ENCODE peak calls at places on chromosomes 3 and 15, in four cellular contexts. Q is DND-41, P is OCI-LY7, D is heart left ventricle. T is an unnamed sample.

GRCh38 chr3:17195192-17195611 is 310.4 kb downstream of the PLCL2 start:
- DNase-seq in D (no peak), Q (peak; percentile 14), P (peak; percentile 97), T (no peak)

GRCh38 chr15:68599153-68599545 is 20.4 kb downstream of the CORO2B start:
- DNase-seq in D (no peak), P (no peak), Q (no peak), T (no peak)

GRCh38 chr3:37987751-37988179 is 2.8 kb upstream of the VILL start:
- DNase-seq in P (no peak), Q (no peak), D (no peak), T (no peak)

GRCh38 chr15:71325461-71325860 is 210.2 kb downstream of the THSD4 start:
- DNase-seq in D (no peak), Q (no peak), P (no peak), T (no peak)

GRCh38 chr3:49722896-49723295 is 855 bp downstream of the GMPPB start:
- DNase-seq in Q (no peak), P (no peak), D (no peak), T (no peak)

GRCh38 chr15:85810075-85810474 is 15.3 kb upstream of the KLHL25 start:
- DNase-seq in Q (no peak), P (no peak), D (no peak), T (no peak)

GRCh38 chr15:66014022-66014421 is 144.7 kb downstream of the RAB11A start:
- DNase-seq in D (no peak), Q (no peak), P (no peak), T (peak; percentile 53)

GRCh38 chr15:79962178-79962577 is 8.8 kb downstream of the BCL2A1 start:
- DNase-seq in D (no peak), P (no peak), Q (no peak), T (no peak)

GRCh38 chr15:62617741-62618140 is 424.8 kb upstream of the TPM1 start:
- DNase-seq in P (no peak), D (no peak), Q (no peak), T (no peak)

GRCh38 chr15:60534051-60534450 is 55.1 kb upstream of the ICE2 start:
- DNase-seq in Q (no peak), P (no peak), D (no peak), T (no peak)

GRCh38 chr15:99502182-99502581 is 63.6 kb upstream of the MEF2A start:
- DNase-seq in D (no peak), Q (no peak), P (peak; percentile 22), T (no peak)

GRCh38 chr15:101250331-101250730 is 1.5 kb downstream of the CHSY1 start:
- DNase-seq in Q (no peak), D (no peak), P (no peak), T (no peak)

DNA sequence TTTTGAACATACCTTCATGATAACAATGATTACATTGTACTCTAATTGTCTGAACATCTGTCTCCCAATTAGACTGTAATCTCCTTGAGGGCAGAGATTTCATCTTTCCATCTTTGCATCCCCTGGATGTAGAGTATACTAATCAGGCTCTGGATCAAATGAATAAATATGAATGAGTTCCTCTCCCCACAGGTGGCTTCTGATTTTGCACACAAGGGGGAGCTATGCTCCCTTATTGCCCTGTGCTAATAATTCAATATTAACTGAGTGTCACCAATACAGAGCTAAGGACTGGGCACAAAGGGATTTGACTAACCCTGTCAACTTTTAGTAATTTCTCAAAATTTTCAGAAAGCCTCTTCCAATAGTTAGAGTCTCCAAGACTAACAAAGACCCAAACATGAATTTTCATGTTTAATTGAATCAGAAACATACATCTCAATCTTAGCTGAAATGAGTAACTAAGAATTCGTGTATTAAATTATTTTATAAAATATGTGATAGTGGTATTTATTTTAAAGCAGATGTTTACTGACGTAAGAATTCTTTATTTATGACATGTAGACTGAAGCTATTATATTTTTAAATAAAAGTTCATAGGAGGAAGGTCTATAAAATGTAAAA is 3.0 kb downstream of the DUOXA1 start:
- DNase-seq in P (peak; percentile 49), D (no peak), Q (peak; percentile 39), T (no peak)
- TF ChIP-seq CTCF in P (peak; percentile 95), D (peak; percentile 32), Q (peak; percentile 70), T (peak; percentile 75)

DNA sequence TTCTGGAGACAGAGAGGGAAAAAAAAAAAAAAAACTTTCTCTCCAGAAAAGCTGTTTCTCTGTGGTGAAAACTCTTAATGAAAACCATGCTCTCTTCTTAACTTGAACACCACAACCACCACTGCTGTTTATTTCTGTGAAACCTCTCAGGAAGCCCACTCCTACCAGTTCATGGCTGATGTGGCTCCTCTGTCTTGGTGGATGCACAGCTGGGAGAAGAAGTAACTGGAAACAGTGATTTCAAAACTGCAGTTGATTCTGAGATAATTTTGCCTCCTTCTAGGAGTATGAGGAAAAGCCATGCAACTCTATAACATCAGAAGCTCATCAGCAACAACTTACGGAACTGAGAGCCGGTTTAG is 40.2 kb upstream of the PYGO1 start:
- DNase-seq in D (no peak), Q (no peak), P (no peak), T (no peak)
- TF ChIP-seq CTCF in D (no peak), Q (no peak), P (no peak), T (no peak)

GRCh38 chr15:90320062-90320884 is 31.8 kb upstream of the ZNF774 start:
- DNase-seq in P (peak; percentile 84), Q (peak; percentile 69), D (peak; percentile 83), T (peak; percentile 66)
- TF ChIP-seq CTCF in P (peak; percentile 99), Q (peak; percentile 98), D (peak; percentile 98), T (peak; percentile 98)

DNA sequence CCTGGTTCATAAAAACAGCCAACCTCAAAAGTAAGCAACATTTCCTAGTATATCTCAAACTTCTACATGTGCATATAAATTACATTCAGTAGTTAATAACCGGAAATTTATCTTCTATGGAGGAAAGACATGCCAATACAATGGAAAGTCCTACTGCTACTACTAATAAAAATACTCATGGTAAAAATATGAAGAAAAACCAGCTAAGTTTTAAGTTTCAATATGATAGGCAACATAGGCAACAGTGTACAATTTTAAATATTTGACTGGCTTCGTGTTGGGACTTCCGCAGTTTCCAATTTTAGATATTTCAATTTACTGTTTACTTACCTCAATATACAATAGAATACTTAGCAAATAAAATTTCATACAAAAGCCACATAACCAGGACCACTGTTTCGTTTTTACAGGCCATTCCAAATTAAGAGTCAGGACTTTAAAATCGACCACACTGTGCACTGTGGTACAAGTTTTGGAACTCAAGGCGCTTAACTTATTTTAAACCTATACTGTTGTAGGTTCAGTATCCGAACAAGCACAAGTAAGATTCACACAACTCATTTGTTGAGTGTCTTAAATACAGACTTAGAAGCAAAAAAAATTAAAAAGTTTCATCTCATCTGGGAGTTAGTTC is 2.9 kb downstream of the NAA50 start:
- DNase-seq in P (peak; percentile 17), Q (no peak), D (no peak), T (no peak)
- TF ChIP-seq CTCF in P (no peak), Q (no peak), D (no peak), T (no peak)

GRCh38 chr3:160841455-160841854 is 85.4 kb downstream of the PPM1L start:
- DNase-seq in Q (no peak), D (no peak), P (no peak), T (no peak)
- TF ChIP-seq CTCF in Q (no peak), D (no peak), P (no peak), T (peak; percentile 10)

GRCh38 chr3:116417151-116417550 is 28.1 kb downstream of the LSAMP start:
- DNase-seq in Q (no peak), P (no peak), D (no peak), T (no peak)

GRCh38 chr3:116408473-116408872 is 36.8 kb downstream of the LSAMP start:
- DNase-seq in D (no peak), Q (no peak), P (no peak), T (no peak)

GRCh38 chr3:116413319-116413718 is 32.0 kb downstream of the LSAMP start:
- DNase-seq in Q (no peak), P (no peak), D (no peak), T (no peak)
- TF ChIP-seq CTCF in Q (no peak), P (no peak), D (no peak), T (no peak)

DNA sequence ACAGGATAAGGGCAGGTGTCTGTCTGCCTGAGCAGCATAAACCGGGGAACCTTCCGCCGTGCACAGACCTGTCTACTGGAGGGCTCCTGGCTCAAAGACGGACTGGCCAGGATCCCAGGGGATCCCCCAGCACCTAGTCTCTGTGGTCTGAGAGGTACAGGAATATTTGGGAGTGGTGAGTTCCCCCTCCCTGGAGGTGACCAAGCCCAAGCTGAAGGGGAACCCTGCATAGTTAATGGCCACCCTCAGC is 194.7 kb upstream of the TLE3 start:
- DNase-seq in D (no peak), P (no peak), Q (no peak), T (no peak)
- TF ChIP-seq CTCF in D (no peak), P (no peak), Q (no peak), T (no peak)

T was measured in D721Med.